ENCODE peak calls at places on chromosomes 5 and 9, in four cellular contexts. B, A, Q and G are unnamed samples.

GRCh38 chr9:127123239-127123935 is 952 bp upstream of the ANGPTL2 start:
- DNase-seq in B (no peak), A (no peak), Q (no peak), G (no peak)

GRCh38 chr9:917730-918129 is 58.7 kb upstream of the DMRT3 start:
- DNase-seq in B (no peak), A (no peak), Q (no peak), G (no peak)

GRCh38 chr9:78296208-78296892 is 575 bp upstream of the PSAT1 start:
- DNase-seq in B (no peak), A (no peak), Q (peak), G (no peak)

GRCh38 chr9:87004016-87004415 is 56.7 kb upstream of the GAS1 start:
- DNase-seq in B (no peak), A (no peak), Q (no peak), G (no peak)

GRCh38 chr5:38835887-38836286 is 9.9 kb upstream of the OSMR start:
- DNase-seq in B (no peak), A (no peak), Q (no peak), G (no peak)

GRCh38 chr9:36877239-36877638 is 156.8 kb downstream of the PAX5 start:
- DNase-seq in B (no peak), A (no peak), Q (no peak), G (no peak)

GRCh38 chr5:160165137-160166068 is 46.2 kb upstream of the PWWP2A start:
- DNase-seq in B (peak), A (no peak), Q (peak), G (no peak)

GRCh38 chr5:116614603-116614920 is 39.9 kb upstream of the SEMA6A start:
- DNase-seq in B (no peak), A (no peak), Q (no peak), G (no peak)

GRCh38 chr5:36158144-36158543 is 6.2 kb downstream of the SKP2 start:
- DNase-seq in B (no peak), A (no peak), Q (peak), G (no peak)

GRCh38 chr9:91111876-91112275 is 249.8 kb downstream of the AUH start:
- DNase-seq in B (no peak), A (no peak), Q (no peak), G (no peak)

GRCh38 chr5:59300930-59301329 is 592.6 kb downstream of the PDE4D start:
- DNase-seq in B (no peak), A (no peak), Q (no peak), G (no peak)

GRCh38 chr5:179614745-179615144 is 8.7 kb downstream of the HNRNPH1 start:
- DNase-seq in B (no peak), A (no peak), Q (no peak), G (no peak)

GRCh38 chr5:59845733-59846132 is 47.8 kb downstream of the PDE4D start:
- DNase-seq in B (no peak), A (no peak), Q (peak), G (no peak)

GRCh38 chr9:749712-750111 is 91.8 kb upstream of the DMRT1 start:
- DNase-seq in B (no peak), A (peak), Q (peak), G (no peak)

GRCh38 chr9:37333288-37333687 is 89.2 kb upstream of the GRHPR start:
- DNase-seq in B (no peak), A (no peak), Q (no peak), G (no peak)

GRCh38 chr9:85237478-85237877 is 504.3 kb downstream of the AGTPBP1 start:
- DNase-seq in B (no peak), A (no peak), Q (no peak), G (no peak)

GRCh38 chr9:89361816-89362646 is 43.7 kb downstream of the SECISBP2 start:
- DNase-seq in B (no peak), A (peak), Q (no peak), G (no peak)

GRCh38 chr5:30099634-30100033 is 1093.9 kb upstream of the CDH6 start:
- DNase-seq in B (no peak), A (no peak), Q (no peak), G (no peak)

GRCh38 chr5:122751293-122751753 is 23.6 kb upstream of the SNX2 start:
- DNase-seq in B (no peak), A (no peak), Q (peak), G (no peak)

GRCh38 chr5:58259685-58260152 is 200.2 kb downstream of the PLK2 start:
- DNase-seq in B (no peak), A (no peak), Q (peak), G (no peak)

GRCh38 chr5:123119334-123119986 is 30.4 kb downstream of the PRDM6 start:
- DNase-seq in B (no peak), A (no peak), Q (peak), G (no peak)

GRCh38 chr9:134624827-134625181 is 16.8 kb upstream of the COL5A1 start:
- DNase-seq in B (no peak), A (no peak), Q (peak), G (no peak)

GRCh38 chr9:137156567-137157375 is 13.1 kb downstream of the LRRC26 start:
- DNase-seq in B (no peak), A (peak), Q (peak), G (peak)

GRCh38 chr9:69104830-69105527 is 69.1 kb upstream of the TJP2 start:
- DNase-seq in B (no peak), A (no peak), Q (no peak), G (no peak)

GRCh38 chr5:122492675-122493074 is 180.6 kb downstream of the SNCAIP start:
- DNase-seq in B (no peak), A (no peak), Q (no peak), G (no peak)